ENCODE peak calls at places on chromosomes 2 and 18, in four cellular contexts. N is HepG2, X is K562, E is GM12878. R is an unnamed sample.

GRCh38 chr2:105545731-105546622 is 147.1 kb upstream of the FHL2 start:
- DNase-seq in X (peak; percentile 80), N (peak; percentile 67), E (no peak), R (peak; percentile 84)

GRCh38 chr18:55522011-55522410 is 66.0 kb downstream of the TCF4 start:
- DNase-seq in X (peak; percentile 41), N (no peak), E (no peak), R (peak; percentile 84)

GRCh38 chr18:54607213-54607934 is 16.3 kb downstream of the DYNAP start:
- DNase-seq in E (no peak), X (no peak), N (peak; percentile 58), R (peak; percentile 19)

GRCh38 chr2:230796280-230796862 is 68.4 kb upstream of the ITM2C start:
- DNase-seq in N (no peak), X (no peak), E (no peak), R (no peak)

GRCh38 chr18:29161429-29161828 is 984.5 kb upstream of the CDH2 start:
- DNase-seq in N (no peak), E (no peak), X (no peak), R (no peak)

GRCh38 chr2:121356058-121356640 is 71.1 kb upstream of the TFCP2L1 start:
- DNase-seq in X (peak; percentile 58), N (peak; percentile 55), E (no peak), R (peak; percentile 59)

GRCh38 chr2:86584164-86584913 is 21.1 kb upstream of the CHMP3 start:
- DNase-seq in N (no peak), E (no peak), X (peak; percentile 22), R (no peak)

GRCh38 chr2:157221394-157221988 is 36.0 kb upstream of the GALNT5 start:
- DNase-seq in X (peak; percentile 74), E (no peak), N (no peak), R (no peak)

GRCh38 chr18:8188196-8188595 is 421.0 kb upstream of the RAB12 start:
- DNase-seq in E (no peak), X (no peak), N (no peak), R (no peak)

GRCh38 chr2:36452279-36452678 is 96.7 kb downstream of the CRIM1 start:
- DNase-seq in E (no peak), X (no peak), N (no peak), R (no peak)

GRCh38 chr2:69685321-69686048 is 41.9 kb upstream of the AAK1 start:
- DNase-seq in E (no peak), X (no peak), N (peak; percentile 62), R (no peak)

GRCh38 chr18:27363918-27364317 is 178.8 kb upstream of the CHST9 start:
- DNase-seq in N (peak; percentile 10), X (no peak), E (no peak), R (no peak)

DNA sequence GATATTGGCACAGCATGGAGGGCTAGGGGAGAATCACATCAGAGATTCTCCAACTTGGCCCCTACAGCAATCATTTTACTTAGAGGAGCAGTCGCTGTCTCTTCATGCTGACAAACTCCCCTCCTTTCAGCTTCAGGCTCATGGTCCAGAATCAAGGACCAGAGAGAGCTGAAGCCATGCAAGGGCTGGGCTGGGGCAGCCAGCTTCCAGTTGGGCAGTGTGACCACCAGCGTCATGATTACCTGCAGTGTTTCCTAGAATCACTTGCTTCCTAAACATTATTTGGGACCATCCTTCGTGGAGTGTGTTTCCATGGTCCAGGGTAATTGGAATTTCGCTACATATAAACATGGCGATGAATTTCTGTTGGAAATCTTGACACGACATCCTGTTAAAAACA is 54.4 kb downstream of the CAPN13 start:
- DNase-seq in E (no peak), X (no peak), N (no peak), R (no peak)
- TF ChIP-seq CREB1 in E (no peak), X (no peak), N (no peak), R (no peak)

DNA sequence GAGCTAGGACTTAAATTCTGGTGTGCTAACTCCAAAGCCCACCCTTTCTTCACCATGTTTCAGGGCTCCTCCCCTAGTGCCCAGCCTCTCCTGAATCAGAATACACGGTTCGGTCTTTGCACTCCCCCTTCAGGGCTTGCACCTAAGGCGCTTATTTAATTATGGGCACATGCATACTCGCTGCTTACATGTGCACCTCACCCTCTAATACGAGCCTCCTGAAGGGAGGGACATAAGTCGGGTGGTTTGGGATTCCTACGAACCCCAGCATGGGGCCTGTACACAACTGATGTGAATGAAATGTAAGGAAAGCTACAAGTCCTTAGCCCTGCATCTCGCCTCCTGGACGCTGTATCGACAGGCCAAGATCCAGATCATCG is 435 bp downstream of the IFT172 start:
- DNase-seq in E (no peak), N (peak; percentile 44), X (no peak), R (no peak)
- TF ChIP-seq ESRRA in E (no peak), N (no peak), X (no peak), R (no peak)

GRCh38 chr2:100397976-100398375 is 19.5 kb downstream of the CHST10 start:
- DNase-seq in X (no peak), E (no peak), N (no peak), R (no peak)

GRCh38 chr2:100396483-100396882 is 21.0 kb downstream of the CHST10 start:
- DNase-seq in E (no peak), N (no peak), X (no peak), R (no peak)

GRCh38 chr2:100395532-100396350 is 21.7 kb downstream of the CHST10 start:
- DNase-seq in N (no peak), X (no peak), E (no peak), R (no peak)

GRCh38 chr2:100399714-100400113 is 17.8 kb downstream of the CHST10 start:
- DNase-seq in N (no peak), X (no peak), E (no peak), R (no peak)

DNA sequence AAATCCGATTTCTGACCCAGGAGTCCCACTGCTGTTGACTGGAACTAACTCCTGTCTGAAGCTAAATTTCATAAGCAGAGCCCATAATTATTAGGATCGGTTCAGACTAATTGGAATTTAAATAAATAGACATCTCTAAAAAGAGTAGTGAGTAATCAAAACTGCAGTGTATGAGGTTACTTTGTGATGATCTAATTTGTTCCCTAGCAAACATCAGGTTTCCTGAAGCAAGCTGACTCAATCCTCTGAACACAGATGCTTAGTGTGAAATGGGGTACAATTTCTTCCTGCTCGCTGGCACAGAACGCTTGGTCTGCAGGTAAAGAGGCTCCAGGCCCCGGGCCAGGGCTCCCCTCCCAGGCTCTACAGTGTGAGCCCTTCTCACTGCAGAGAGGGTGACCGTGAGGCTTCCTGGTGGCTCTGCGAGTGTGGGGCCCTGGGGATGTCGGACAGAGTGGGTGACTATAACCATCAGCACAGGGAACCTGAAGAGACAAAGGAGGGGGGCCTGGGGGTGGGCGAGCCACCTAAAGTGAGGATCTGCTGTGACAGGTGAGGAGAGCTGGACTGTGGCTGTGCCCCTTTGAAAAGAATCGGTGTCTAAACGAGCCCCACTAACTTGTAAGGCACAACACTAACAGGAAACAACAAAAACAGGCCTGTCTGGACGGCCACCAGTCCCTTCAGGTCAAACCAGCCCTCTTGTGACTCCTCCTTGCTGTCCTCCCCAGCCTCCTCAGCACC is 20.2 kb downstream of the CHST10 start:
- DNase-seq in N (no peak), X (no peak), E (no peak), R (no peak)
- TF ChIP-seq CREB1 in N (no peak), X (no peak), E (no peak), R (no peak)

GRCh38 chr2:24873619-24874018 is 46.4 kb downstream of the ADCY3 start:
- DNase-seq in N (no peak), X (no peak), E (no peak), R (no peak)
- TF ChIP-seq ESRRA in N (no peak), X (no peak), E (no peak), R (no peak)

DNA sequence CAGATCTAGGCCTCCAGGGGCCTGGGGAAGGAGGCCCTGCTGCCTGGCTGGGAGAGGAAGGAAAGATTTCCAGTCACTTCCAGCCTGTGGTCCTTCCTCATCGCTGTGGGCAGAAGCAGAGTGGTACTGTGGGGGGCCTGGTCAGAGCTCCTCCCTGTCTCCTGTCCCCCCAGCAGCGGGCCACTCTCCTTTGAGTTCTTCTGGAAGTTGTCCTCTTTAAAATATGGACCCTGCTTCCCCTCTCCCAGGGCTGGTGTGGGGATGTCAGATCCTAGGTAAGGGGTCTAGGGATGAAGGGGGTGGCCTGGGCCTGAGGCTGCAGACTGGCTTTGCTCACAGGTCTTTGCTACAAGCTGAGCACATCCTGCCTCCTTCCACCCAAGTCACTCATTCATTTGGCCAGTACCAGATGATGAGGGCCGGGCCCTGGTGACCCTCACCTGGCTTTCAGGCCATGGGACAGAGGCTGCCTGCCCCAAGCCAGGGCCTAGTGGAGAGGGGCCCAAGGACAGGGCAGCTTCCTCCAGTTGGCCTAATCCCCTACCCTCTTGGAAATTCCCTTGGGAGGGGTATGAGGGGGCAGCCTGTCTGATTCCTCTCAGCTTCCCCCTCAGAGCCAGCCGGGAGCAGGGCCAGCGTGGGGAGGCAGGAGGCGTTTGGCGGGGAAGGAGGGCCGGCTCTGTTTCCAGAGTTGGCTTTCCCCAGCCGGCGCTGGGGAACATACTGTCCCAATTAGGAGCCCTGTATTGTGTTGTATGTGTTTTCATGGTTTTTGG is 231.9 kb downstream of the DYSF start:
- DNase-seq in X (no peak), N (no peak), E (no peak), R (no peak)
- TF ChIP-seq CREB1 in X (no peak), N (no peak), E (no peak), R (no peak)

GRCh38 chr18:74496508-74497307 is 545 bp downstream of the CNDP2 start:
- DNase-seq in N (peak; percentile 65), E (no peak), X (peak; percentile 57), R (peak; percentile 59)
- TF ChIP-seq ESRRA in N (no peak), E (no peak), X (no peak), R (peak; percentile 67)

R was measured in WTC11.